ENCODE peak calls at places on chromosomes 11 and 22, in eight cellular contexts. W, S, J, Q, M, L, V and K are unnamed samples.

GRCh38 chr11:126341760-126342161 is 13.7 kb upstream of the ST3GAL4 start:
- DNase-seq in W (peak; percentile 95), S (no peak), J (no peak), Q (no peak), M (no peak), L (peak; percentile 81), V (no peak), K (peak; percentile 70)

GRCh38 chr11:91926967-91927366 is 297.7 kb upstream of the FAT3 start:
- DNase-seq in W (no peak), S (no peak), J (peak; percentile 53), Q (peak; percentile 32), M (no peak), L (no peak), V (no peak), K (no peak)

GRCh38 chr11:19242184-19242932 is 1.6 kb upstream of the E2F8 start:
- DNase-seq in W (no peak), S (no peak), J (peak; percentile 35), Q (no peak), M (peak; percentile 13), L (peak; percentile 58), V (no peak), K (no peak)

GRCh38 chr11:92311616-92312449 is 87.2 kb downstream of the FAT3 start:
- DNase-seq in W (no peak), S (no peak), J (no peak), Q (no peak), M (no peak), L (no peak), V (no peak), K (peak; percentile 74)

GRCh38 chr11:125102544-125102943 is 8.9 kb downstream of the TMEM218 start:
- DNase-seq in W (no peak), S (no peak), J (no peak), Q (no peak), M (no peak), L (no peak), V (no peak), K (no peak)

GRCh38 chr22:47695176-47695575 is 932.7 kb downstream of the TBC1D22A start:
- DNase-seq in W (no peak), S (no peak), J (no peak), Q (no peak), M (no peak), L (no peak), V (no peak), K (no peak)

GRCh38 chr11:67355794-67356550 is 2.6 kb upstream of the POLD4 start:
- DNase-seq in W (no peak), S (no peak), J (no peak), Q (no peak), M (no peak), L (no peak), V (no peak), K (no peak)

GRCh38 chr11:16158426-16158994 is 197.8 kb downstream of the SOX6 start:
- DNase-seq in W (no peak), S (no peak), J (no peak), Q (no peak), M (no peak), L (no peak), V (no peak), K (no peak)

GRCh38 chr22:45968751-45969413 is 8.1 kb downstream of the WNT7B start:
- DNase-seq in W (peak; percentile 79), S (no peak), J (no peak), Q (no peak), M (no peak), L (peak; percentile 80), V (no peak), K (peak; percentile 88)

GRCh38 chr11:126969865-126970479 is 30.6 kb downstream of the KIRREL3 start:
- DNase-seq in W (no peak), S (no peak), J (no peak), Q (peak; percentile 10), M (no peak), L (peak; percentile 91), V (no peak), K (peak; percentile 14)

GRCh38 chr11:62501432-62501891 is 45.1 kb downstream of the AHNAK start:
- DNase-seq in W (no peak), S (no peak), J (peak; percentile 83), Q (peak; percentile 61), M (no peak), L (peak; percentile 61), V (no peak), K (no peak)

GRCh38 chr22:27336151-27337090 is 465.1 kb downstream of the MN1 start:
- DNase-seq in W (no peak), S (no peak), J (no peak), Q (no peak), M (no peak), L (no peak), V (no peak), K (peak; percentile 97)

GRCh38 chr11:119254239-119254638 is 48.1 kb downstream of the CBL start:
- DNase-seq in W (no peak), S (no peak), J (no peak), Q (no peak), M (no peak), L (no peak), V (no peak), K (no peak)

GRCh38 chr11:19768197-19768596 is 55.6 kb downstream of the NAV2 start:
- DNase-seq in W (no peak), S (no peak), J (no peak), Q (no peak), M (no peak), L (no peak), V (no peak), K (no peak)

GRCh38 chr11:130945945-130946344 is 29.7 kb upstream of the SNX19 start:
- DNase-seq in W (no peak), S (no peak), J (peak; percentile 56), Q (no peak), M (no peak), L (peak; percentile 95), V (no peak), K (peak; percentile 83)

GRCh38 chr11:67586568-67587250 is 3.1 kb downstream of the GSTP1 start:
- DNase-seq in W (no peak), S (no peak), J (no peak), Q (no peak), M (no peak), L (no peak), V (no peak), K (no peak)

GRCh38 chr11:78261869-78262637 is 73.3 kb downstream of the USP35 start:
- DNase-seq in W (no peak), S (no peak), J (no peak), Q (no peak), M (no peak), L (no peak), V (no peak), K (no peak)

GRCh38 chr11:123371506-123372297 is 58.4 kb upstream of the GRAMD1B start:
- DNase-seq in W (no peak), S (no peak), J (no peak), Q (no peak), M (no peak), L (no peak), V (no peak), K (no peak)

GRCh38 chr22:28282346-28282745 is 363.3 kb upstream of the PITPNB start:
- DNase-seq in W (no peak), S (no peak), J (no peak), Q (no peak), M (no peak), L (peak; percentile 55), V (no peak), K (no peak)

GRCh38 chr11:17077240-17077519 is 287 bp downstream of the RPS13 start:
- DNase-seq in W (no peak), S (no peak), J (no peak), Q (no peak), M (no peak), L (peak; percentile 62), V (no peak), K (no peak)

GRCh38 chr11:43579171-43579918 is 101.2 kb upstream of the HSD17B12 start:
- DNase-seq in W (no peak), S (no peak), J (peak; percentile 41), Q (no peak), M (no peak), L (peak; percentile 76), V (no peak), K (peak; percentile 35)

GRCh38 chr11:67384851-67385366 is 6.9 kb upstream of the RAD9A start:
- DNase-seq in W (peak; percentile 73), S (no peak), J (no peak), Q (no peak), M (no peak), L (peak; percentile 68), V (no peak), K (peak; percentile 79)

GRCh38 chr22:39703890-39704658 is 133.5 kb downstream of the CACNA1I start:
- DNase-seq in W (no peak), S (no peak), J (peak; percentile 67), Q (no peak), M (no peak), L (peak; percentile 63), V (no peak), K (no peak)

GRCh38 chr11:69965821-69966582 is 112.1 kb upstream of the ANO1 start:
- DNase-seq in W (no peak), S (no peak), J (no peak), Q (no peak), M (no peak), L (no peak), V (no peak), K (no peak)

GRCh38 chr11:128555606-128556005 is 31.8 kb downstream of the ETS1 start:
- DNase-seq in W (no peak), S (no peak), J (no peak), Q (no peak), M (no peak), L (peak; percentile 26), V (no peak), K (peak; percentile 36)

GRCh38 chr11:65915101-65915820 is 3.6 kb downstream of the C11orf68 start:
- DNase-seq in W (peak; percentile 71), S (no peak), J (no peak), Q (no peak), M (no peak), L (peak; percentile 55), V (no peak), K (no peak)

GRCh38 chr22:21624120-21624879 is 5.5 kb downstream of the YDJC start:
- DNase-seq in W (no peak), S (peak; percentile 56), J (peak; percentile 58), Q (no peak), M (peak; percentile 31), L (peak; percentile 62), V (peak; percentile 28), K (no peak)

GRCh38 chr11:78202733-78203167 is 14.0 kb downstream of the USP35 start:
- DNase-seq in W (no peak), S (peak; percentile 84), J (no peak), Q (no peak), M (peak; percentile 74), L (no peak), V (no peak), K (no peak)